ENCODE peak calls at places on chromosomes 4 and X, in nine cellular contexts. Q, X, L, P, G, S, N, D and B are unnamed samples.
A peak's percentile ranks its signal among the peaks of the same experiment; 100 is the strongest.

GRCh38 chrX:133726211-133726630 is 259.2 kb downstream of the GPC3 start:
- DNase-seq in Q (no peak), X (no peak), L (no peak), P (no peak), G (no peak), S (no peak), N (peak; percentile 51), D (peak; percentile 17), B (no peak)

GRCh38 chr4:159102623-159103405 is at the start of gene RAPGEF2:
- DNase-seq in Q (peak; percentile 88), X (peak; percentile 87), L (peak; percentile 84), P (peak; percentile 89), G (peak; percentile 93), S (peak; percentile 75), N (peak; percentile 85), D (peak; percentile 87), B (peak; percentile 95)

GRCh38 chr4:17807446-17807845 is 3.1 kb downstream of the DCAF16 start:
- DNase-seq in Q (no peak), X (no peak), L (no peak), P (no peak), G (no peak), S (no peak), N (no peak), D (no peak), B (no peak)

GRCh38 chrX:65690057-65690855 is 22.8 kb downstream of the MSN start:
- DNase-seq in Q (no peak), X (no peak), L (no peak), P (no peak), G (no peak), S (no peak), N (no peak), D (peak; percentile 85), B (peak; percentile 60)

GRCh38 chr4:152946460-152946859 is 10.3 kb downstream of the FHDC1 start:
- DNase-seq in Q (no peak), X (no peak), L (no peak), P (no peak), G (no peak), S (no peak), N (no peak), D (no peak), B (no peak)

GRCh38 chr4:56424697-56425514 is 10.5 kb downstream of the PPAT start:
- DNase-seq in Q (peak; percentile 17), X (peak; percentile 53), L (no peak), P (no peak), G (peak; percentile 32), S (peak; percentile 17), N (no peak), D (no peak), B (peak; percentile 68)

GRCh38 chr4:170025523-170026252 is 507 bp downstream of the MFAP3L start:
- DNase-seq in Q (peak; percentile 54), X (peak; percentile 14), L (no peak), P (peak; percentile 58), G (peak; percentile 38), S (no peak), N (no peak), D (no peak), B (peak; percentile 34)

GRCh38 chrX:30935985-30936384 is 46.9 kb upstream of the TAB3 start:
- DNase-seq in Q (no peak), X (no peak), L (no peak), P (no peak), G (peak; percentile 10), S (no peak), N (no peak), D (no peak), B (peak; percentile 19)

GRCh38 chr4:41935652-41936021 is 408 bp downstream of the TMEM33 start:
- DNase-seq in Q (no peak), X (no peak), L (no peak), P (no peak), G (no peak), S (no peak), N (no peak), D (no peak), B (no peak)

GRCh38 chrX:107154787-107155620 is 36.4 kb upstream of the RBM41 start:
- DNase-seq in Q (no peak), X (peak; percentile 11), L (no peak), P (peak; percentile 49), G (no peak), S (no peak), N (peak; percentile 16), D (no peak), B (no peak)

GRCh38 chr4:126727461-126727860 is 905.3 kb upstream of the INTU start:
- DNase-seq in Q (no peak), X (no peak), L (no peak), P (no peak), G (no peak), S (no peak), N (peak; percentile 9), D (no peak), B (no peak)

GRCh38 chrX:1239681-1240142 is 27.3 kb upstream of the CRLF2 start:
- DNase-seq in Q (peak; percentile 53), X (no peak), L (peak; percentile 43), P (no peak), G (peak; percentile 12), S (no peak), N (no peak), D (no peak), B (peak; percentile 69)

GRCh38 chr4:10095296-10095991 is 21.2 kb downstream of the WDR1 start:
- DNase-seq in Q (no peak), X (peak; percentile 49), L (no peak), P (peak; percentile 75), G (no peak), S (no peak), N (no peak), D (peak; percentile 70), B (no peak)

GRCh38 chr4:99165978-99166377 is 21.9 kb upstream of the ADH4 start:
- DNase-seq in Q (no peak), X (no peak), L (no peak), P (no peak), G (no peak), S (no peak), N (no peak), D (no peak), B (no peak)

GRCh38 chr4:82583897-82584604 is 22.3 kb upstream of the TMEM150C start:
- DNase-seq in Q (no peak), X (no peak), L (no peak), P (no peak), G (no peak), S (no peak), N (no peak), D (no peak), B (no peak)

GRCh38 chr4:68864438-68865177 is 48.8 kb downstream of the UGT2B10 start:
- DNase-seq in Q (no peak), X (no peak), L (no peak), P (no peak), G (peak; percentile 69), S (no peak), N (no peak), D (no peak), B (no peak)

GRCh38 chr4:125732682-125733081 is 417.9 kb downstream of the FAT4 start:
- DNase-seq in Q (no peak), X (no peak), L (no peak), P (no peak), G (no peak), S (no peak), N (no peak), D (no peak), B (no peak)

GRCh38 chr4:152738812-152739211 is 40.7 kb downstream of the TIGD4 start:
- DNase-seq in Q (no peak), X (no peak), L (no peak), P (no peak), G (no peak), S (no peak), N (no peak), D (no peak), B (no peak)

GRCh38 chr4:20219526-20219925 is 32.2 kb upstream of the SLIT2 start:
- DNase-seq in Q (no peak), X (no peak), L (no peak), P (no peak), G (no peak), S (no peak), N (no peak), D (no peak), B (no peak)

GRCh38 chr4:188008377-188008776 is 12.8 kb downstream of the ZFP42 start:
- DNase-seq in Q (no peak), X (no peak), L (no peak), P (no peak), G (no peak), S (no peak), N (peak; percentile 83), D (peak; percentile 24), B (no peak)

GRCh38 chrX:151988706-151989299 is 14.3 kb upstream of the GABRE start:
- DNase-seq in Q (no peak), X (no peak), L (no peak), P (no peak), G (no peak), S (no peak), N (no peak), D (no peak), B (no peak)

GRCh38 chrX:100926453-100926852 is 2.3 kb downstream of the XKRX start:
- DNase-seq in Q (no peak), X (no peak), L (no peak), P (no peak), G (no peak), S (no peak), N (no peak), D (no peak), B (no peak)

GRCh38 chrX:10086683-10087082 is 70.1 kb upstream of the CLCN4 start:
- DNase-seq in Q (no peak), X (no peak), L (no peak), P (no peak), G (no peak), S (no peak), N (no peak), D (no peak), B (peak; percentile 77)

GRCh38 chrX:96551320-96551872 is 133.2 kb upstream of the DIAPH2 start:
- DNase-seq in Q (no peak), X (no peak), L (no peak), P (no peak), G (no peak), S (no peak), N (no peak), D (no peak), B (no peak)

GRCh38 chr4:150647008-150647407 is 65.1 kb downstream of the MAB21L2 start:
- DNase-seq in Q (no peak), X (no peak), L (no peak), P (no peak), G (no peak), S (no peak), N (no peak), D (no peak), B (no peak)

GRCh38 chr4:168560184-168560834 is 63.5 kb downstream of the PALLD start:
- DNase-seq in Q (no peak), X (no peak), L (no peak), P (no peak), G (no peak), S (no peak), N (no peak), D (no peak), B (no peak)

GRCh38 chr4:921830-922331 is 10.2 kb downstream of the GAK start:
- DNase-seq in Q (no peak), X (no peak), L (no peak), P (no peak), G (no peak), S (no peak), N (no peak), D (no peak), B (no peak)

GRCh38 chr4:118417325-118417724 is 64.5 kb upstream of the PRSS12 start:
- DNase-seq in Q (no peak), X (no peak), L (no peak), P (no peak), G (no peak), S (no peak), N (peak; percentile 24), D (no peak), B (no peak)

GRCh38 chr4:67573193-67573592 is 14.7 kb downstream of the STAP1 start:
- DNase-seq in Q (no peak), X (no peak), L (no peak), P (no peak), G (no peak), S (no peak), N (no peak), D (no peak), B (no peak)

GRCh38 chr4:121791481-121791880 is 9.6 kb upstream of the EXOSC9 start:
- DNase-seq in Q (no peak), X (no peak), L (no peak), P (no peak), G (no peak), S (no peak), N (no peak), D (peak; percentile 17), B (no peak)

GRCh38 chrX:10904220-10904619 is 206.9 kb upstream of the HCCS start:
- DNase-seq in Q (no peak), X (no peak), L (no peak), P (no peak), G (no peak), S (no peak), N (no peak), D (no peak), B (no peak)